ENCODE peak calls at places on chromosomes 12 and 14, in six cellular contexts. I is cardiac muscle cell, E is PC-3, U is psoas muscle, B is HCT116, L is stomach. D is an unnamed sample.

GRCh38 chr14:73457935-73458218 is 469 bp downstream of the NUMB start:
- DNase-seq in I (no peak), E (no peak), U (no peak), B (no peak), L (peak), D (no peak)

GRCh38 chr14:90521930-90522483 is 125.2 kb downstream of the CALM1 start:
- DNase-seq in I (no peak), E (no peak), U (no peak), B (no peak), L (no peak), D (no peak)

GRCh38 chr12:71548906-71549305 is 109.3 kb downstream of the LGR5 start:
- DNase-seq in I (no peak), E (no peak), U (no peak), B (no peak), L (no peak), D (no peak)

GRCh38 chr14:65035049-65035448 is 48.4 kb downstream of the FNTB start:
- DNase-seq in I (peak), E (no peak), U (no peak), B (no peak), L (peak), D (no peak)

GRCh38 chr12:57343703-57344378 is 87.0 kb downstream of the R3HDM2 start:
- DNase-seq in I (no peak), E (no peak), U (no peak), B (no peak), L (no peak), D (no peak)

GRCh38 chr14:105364100-105364708 is 34.1 kb upstream of the TEX22 start:
- DNase-seq in I (peak), E (no peak), U (no peak), B (no peak), L (peak), D (no peak)

GRCh38 chr14:74551903-74552371 is 58.4 kb downstream of the ISCA2 start:
- DNase-seq in I (peak), E (no peak), U (peak), B (no peak), L (no peak), D (peak)

GRCh38 chr12:57899010-57899662 is 42.2 kb upstream of the ATP23 start:
- DNase-seq in I (peak), E (peak), U (peak), B (no peak), L (peak), D (no peak)

GRCh38 chr14:67395876-67396189 is 16.1 kb downstream of the PLEK2 start:
- DNase-seq in I (no peak), E (peak), U (no peak), B (no peak), L (no peak), D (no peak)

GRCh38 chr12:26938660-26939185 is 453 bp downstream of the FGFR1OP2 start:
- DNase-seq in I (no peak), E (peak), U (no peak), B (peak), L (peak), D (no peak)

GRCh38 chr12:25121110-25121509 is 73.8 kb downstream of the DNAI7 start:
- DNase-seq in I (no peak), E (no peak), U (no peak), B (no peak), L (no peak), D (no peak)

GRCh38 chr14:37195327-37195726 is 2.4 kb upstream of the MIPOL1 start:
- DNase-seq in I (no peak), E (peak), U (no peak), B (no peak), L (no peak), D (no peak)

GRCh38 chr12:1162083-1162760 is 171.2 kb downstream of the ERC1 start:
- DNase-seq in I (no peak), E (no peak), U (no peak), B (no peak), L (no peak), D (no peak)

GRCh38 chr12:2974560-2974971 is 15.4 kb downstream of the TEAD4 start:
- DNase-seq in I (no peak), E (no peak), U (no peak), B (no peak), L (no peak), D (no peak)

GRCh38 chr12:105573574-105573973 is 243.1 kb downstream of the C12orf75 start:
- DNase-seq in I (no peak), E (no peak), U (no peak), B (no peak), L (no peak), D (no peak)

GRCh38 chr12:9761407-9761736 is 671 bp upstream of the CD69 start:
- DNase-seq in I (no peak), E (no peak), U (no peak), B (no peak), L (no peak), D (no peak)

GRCh38 chr14:26330982-26331381 is 266.9 kb downstream of the NOVA1 start:
- DNase-seq in I (no peak), E (no peak), U (no peak), B (no peak), L (no peak), D (no peak)

GRCh38 chr12:32964981-32965585 is 68.5 kb upstream of the PKP2 start:
- DNase-seq in I (no peak), E (no peak), U (no peak), B (no peak), L (no peak), D (no peak)

GRCh38 chr12:106090586-106091411 is 48.0 kb downstream of the NUAK1 start:
- DNase-seq in I (no peak), E (peak), U (peak), B (no peak), L (no peak), D (peak)

GRCh38 chr12:13093191-13093849 is 10.1 kb downstream of the GSG1 start:
- DNase-seq in I (no peak), E (peak), U (no peak), B (no peak), L (no peak), D (no peak)

GRCh38 chr12:53198470-53199110 is 8.5 kb downstream of the ITGB7 start:
- DNase-seq in I (no peak), E (no peak), U (no peak), B (no peak), L (no peak), D (no peak)

GRCh38 chr12:19739195-19739776 is 300.0 kb downstream of the AEBP2 start:
- DNase-seq in I (peak), E (peak), U (no peak), B (peak), L (no peak), D (no peak)

GRCh38 chr14:101839661-101840060 is 78.2 kb downstream of the PPP2R5C start:
- DNase-seq in I (no peak), E (no peak), U (no peak), B (no peak), L (no peak), D (no peak)

GRCh38 chr14:104442107-104442551 is 137.4 kb upstream of the C14orf180 start:
- DNase-seq in I (no peak), E (no peak), U (no peak), B (no peak), L (no peak), D (peak)

GRCh38 chr12:128388461-128388921 is 121.5 kb downstream of the TMEM132C start:
- DNase-seq in I (peak), E (no peak), U (peak), B (no peak), L (no peak), D (no peak)

GRCh38 chr14:19823765-19824164 is 20.2 kb downstream of the OR4N2 start:
- DNase-seq in I (no peak), E (no peak), U (no peak), B (no peak), L (no peak), D (no peak)

GRCh38 chr12:6963741-6964446 is 6.6 kb downstream of the PHB2 start:
- DNase-seq in I (no peak), E (no peak), U (peak), B (no peak), L (no peak), D (peak)

GRCh38 chr12:125538800-125539199 is 473.6 kb downstream of the AACS start:
- DNase-seq in I (no peak), E (no peak), U (no peak), B (no peak), L (no peak), D (no peak)

GRCh38 chr12:13205809-13206559 is 9.5 kb downstream of the EMP1 start:
- DNase-seq in I (peak), E (peak), U (no peak), B (peak), L (no peak), D (no peak)

GRCh38 chr14:49768301-49769121 is 558 bp downstream of the KLHDC2 start:
- DNase-seq in I (peak), E (peak), U (peak), B (peak), L (peak), D (peak)

GRCh38 chr14:72430457-72430856 is 463.4 kb downstream of the DPF3 start:
- DNase-seq in I (no peak), E (no peak), U (no peak), B (no peak), L (no peak), D (no peak)

GRCh38 chr14:100025111-100025510 is 40.1 kb upstream of the EVL start:
- DNase-seq in I (peak), E (peak), U (no peak), B (peak), L (peak), D (no peak)

GRCh38 chr12:50087995-50088394 is 2.9 kb downstream of the SMARCD1 start:
- DNase-seq in I (peak), E (peak), U (no peak), B (no peak), L (no peak), D (no peak)

GRCh38 chr12:75000120-75000519 is 209.5 kb downstream of the KCNC2 start:
- DNase-seq in I (no peak), E (no peak), U (no peak), B (no peak), L (no peak), D (no peak)

GRCh38 chr12:66187822-66188221 is 1.2 kb upstream of the IRAK3 start:
- DNase-seq in I (no peak), E (no peak), U (no peak), B (no peak), L (no peak), D (no peak)

GRCh38 chr12:66190519-66191406 is 1.7 kb downstream of the IRAK3 start:
- DNase-seq in I (peak), E (peak), U (no peak), B (no peak), L (no peak), D (no peak)

GRCh38 chr12:66189476-66189823 is 436 bp downstream of the IRAK3 start:
- DNase-seq in I (peak), E (no peak), U (no peak), B (no peak), L (no peak), D (no peak)

GRCh38 chr12:66188584-66189475 is at the start of gene IRAK3:
- DNase-seq in I (peak), E (no peak), U (peak), B (no peak), L (peak), D (peak)

DNA sequence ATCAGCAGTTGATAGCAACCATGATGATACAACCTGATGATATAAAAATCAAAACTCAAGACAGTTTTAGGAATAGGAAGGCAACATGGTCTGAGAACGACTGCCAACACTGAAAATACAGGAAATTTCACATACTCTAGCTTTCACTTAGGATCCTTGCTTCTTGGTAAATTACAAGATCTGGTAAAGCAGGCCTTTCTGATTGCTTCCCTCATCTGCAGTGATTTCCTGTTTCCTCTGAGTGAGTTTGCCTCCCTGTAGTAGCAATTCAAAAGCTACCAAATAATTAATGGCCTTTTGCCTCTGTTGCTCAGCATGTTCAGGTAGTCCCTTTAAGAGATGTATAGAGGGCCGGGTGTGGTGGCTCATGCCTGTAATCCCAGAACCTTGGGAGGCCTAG is 2.0 kb upstream of the IRAK3 start:
- DNase-seq in I (no peak), E (no peak), U (no peak), B (no peak), L (no peak), D (no peak)
- H3K27ac ChIP-seq in I (no peak), E (no peak), U (no peak), B (no peak), L (peak), D (peak)

GRCh38 chr14:80770114-80770917 is 171.2 kb downstream of the CEP128 start:
- DNase-seq in I (no peak), E (no peak), U (no peak), B (no peak), L (no peak), D (no peak)
- H3K4me3 ChIP-seq in I (no peak), E (no peak), U (no peak), B (no peak), L (no peak), D (no peak)

GRCh38 chr12:104374071-104374470 is 70.5 kb downstream of the EID3 start:
- DNase-seq in I (no peak), E (peak), U (no peak), B (no peak), L (no peak), D (no peak)

GRCh38 chr12:104372721-104373335 is 69.3 kb downstream of the EID3 start:
- DNase-seq in I (no peak), E (no peak), U (no peak), B (no peak), L (no peak), D (no peak)

GRCh38 chr12:104372048-104372720 is 68.6 kb downstream of the EID3 start:
- DNase-seq in I (no peak), E (peak), U (no peak), B (no peak), L (no peak), D (no peak)

GRCh38 chr12:104369708-104370107 is 66.2 kb downstream of the EID3 start:
- DNase-seq in I (no peak), E (no peak), U (no peak), B (no peak), L (no peak), D (no peak)

GRCh38 chr12:104370989-104371870 is 67.7 kb downstream of the EID3 start:
- DNase-seq in I (peak), E (peak), U (no peak), B (no peak), L (no peak), D (no peak)
- H3K27ac ChIP-seq in I (no peak), E (peak), U (no peak), B (no peak), L (no peak), D (no peak)

GRCh38 chr14:94322648-94323570 is at the start of gene SERPINA6:
- DNase-seq in I (peak), E (no peak), U (no peak), B (no peak), L (no peak), D (no peak)
- H3K4me3 ChIP-seq in I (no peak), E (no peak), U (no peak), B (no peak), L (no peak), D (no peak)

DNA sequence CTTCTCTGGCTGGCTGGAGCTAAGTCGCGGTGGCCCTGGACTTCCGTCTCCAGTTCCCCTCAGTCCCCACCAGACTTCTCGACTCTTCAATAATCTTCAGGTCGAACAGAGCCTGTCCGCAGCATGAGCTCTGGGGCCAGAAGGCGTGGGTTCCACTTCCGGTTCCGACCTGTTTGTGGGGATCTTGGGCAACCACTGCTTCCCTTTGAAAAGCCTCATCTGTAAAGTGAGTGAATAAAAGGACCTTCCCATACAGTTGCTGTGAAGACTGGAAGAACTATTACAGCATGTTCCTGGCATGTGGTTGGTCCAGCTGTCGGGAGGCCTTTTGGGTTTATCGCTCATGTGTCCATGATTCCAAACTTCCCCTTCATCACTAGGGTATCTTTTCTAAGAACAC is 19.4 kb downstream of the ADGRD1 start:
- DNase-seq in I (no peak), E (no peak), U (no peak), B (no peak), L (no peak), D (no peak)
- H3K27ac ChIP-seq in I (no peak), E (no peak), U (no peak), B (no peak), L (no peak), D (peak)

DNA sequence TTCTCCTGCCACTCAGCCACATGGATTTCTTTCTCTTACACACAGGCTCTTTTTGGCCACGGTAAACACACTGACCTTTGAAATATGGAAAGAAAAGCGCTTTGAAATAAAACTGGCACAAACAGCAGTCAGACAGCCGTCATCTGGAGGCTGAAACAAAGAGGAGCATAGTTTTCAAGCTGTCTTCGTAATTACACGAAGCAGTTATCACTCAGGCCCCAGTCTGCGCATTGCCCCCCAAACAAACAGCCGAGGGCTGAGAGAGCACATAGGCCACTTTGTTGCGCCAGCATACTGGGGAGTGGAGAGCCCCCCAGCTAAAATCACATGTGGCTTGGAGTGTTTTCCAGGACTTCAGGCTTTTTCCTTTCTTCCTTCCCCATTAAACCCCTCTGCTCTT is 142.9 kb upstream of the BTG1 start:
- DNase-seq in I (no peak), E (no peak), U (no peak), B (no peak), L (no peak), D (no peak)
- H3K4me3 ChIP-seq in I (no peak), E (no peak), U (no peak), B (no peak), L (no peak), D (no peak)

DNA sequence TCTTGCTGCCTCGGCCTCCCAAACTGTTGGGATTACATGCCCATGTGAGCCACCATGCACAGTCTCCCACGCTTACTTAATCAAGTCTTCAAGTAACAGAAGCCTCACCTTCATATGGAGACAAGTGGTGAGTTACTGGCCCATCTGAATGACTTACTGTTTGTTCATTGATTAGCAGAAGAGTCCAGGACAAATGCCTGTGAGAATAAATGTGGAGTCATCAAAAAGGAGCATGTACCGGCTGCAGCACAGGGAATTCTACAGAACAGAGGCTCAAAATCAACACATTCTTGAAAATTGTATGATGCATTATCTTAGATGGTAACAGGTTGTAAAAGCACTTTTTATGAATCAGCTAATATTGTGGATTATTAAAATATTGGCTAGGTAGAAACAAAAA is 72.5 kb upstream of the FERMT2 start:
- DNase-seq in I (no peak), E (no peak), U (no peak), B (no peak), L (no peak), D (no peak)
- H3K27ac ChIP-seq in I (no peak), E (peak), U (no peak), B (no peak), L (no peak), D (no peak)

GRCh38 chr12:108240027-108240785 is 98.9 kb downstream of the CMKLR1 start:
- DNase-seq in I (no peak), E (no peak), U (no peak), B (no peak), L (no peak), D (no peak)
- H3K4me3 ChIP-seq in I (no peak), E (no peak), U (no peak), B (no peak), L (no peak), D (no peak)